ENCODE peak calls at places on chromosome 15, in ten cellular contexts. One of them, this sample, is unnamed.
A peak's percentile ranks its signal among the peaks of the same experiment; 100 is the strongest.

GRCh38 chr15:65796610-65797012 is 4.5 kb upstream of the DENND4A start:
- DNase-seq in GM10248: no peak
- DNase-seq in RWPE1: peak; percentile 81
- DNase-seq in endothelial cell: no peak
- DNase-seq in spleen: no peak
- DNase-seq in ovary: no peak
- DNase-seq in A549: peak; percentile 80
- DNase-seq in GM23338: no peak
- DNase-seq in B cell: no peak
- DNase-seq in heart left ventricle: no peak
- DNase-seq in this sample: no peak

GRCh38 chr15:68729789-68730201 is 90.9 kb downstream of the ANP32A start:
- DNase-seq in B cell: no peak
- DNase-seq in A549: no peak
- DNase-seq in heart left ventricle: peak; percentile 72
- DNase-seq in GM10248: no peak
- DNase-seq in RWPE1: no peak
- DNase-seq in GM23338: no peak
- DNase-seq in endothelial cell: peak; percentile 15
- DNase-seq in ovary: no peak
- DNase-seq in spleen: no peak
- DNase-seq in this sample: no peak

GRCh38 chr15:31365655-31366127 is 39.1 kb downstream of the KLF13 start:
- DNase-seq in A549: no peak
- DNase-seq in spleen: peak; percentile 98
- DNase-seq in GM23338: peak; percentile 92
- DNase-seq in ovary: peak; percentile 82
- DNase-seq in GM10248: peak; percentile 79
- DNase-seq in RWPE1: peak; percentile 70
- DNase-seq in endothelial cell: peak; percentile 59
- DNase-seq in B cell: peak; percentile 68
- DNase-seq in heart left ventricle: peak; percentile 90
- DNase-seq in this sample: no peak

GRCh38 chr15:69304176-69304533 is 5.4 kb downstream of the PAQR5 start:
- DNase-seq in A549: peak; percentile 94
- DNase-seq in ovary: no peak
- DNase-seq in heart left ventricle: no peak
- DNase-seq in GM23338: no peak
- DNase-seq in RWPE1: peak; percentile 65
- DNase-seq in B cell: no peak
- DNase-seq in spleen: no peak
- DNase-seq in GM10248: no peak
- DNase-seq in endothelial cell: no peak
- DNase-seq in this sample: no peak

GRCh38 chr15:32643907-32644445 is 2.5 kb downstream of the SCG5 start:
- DNase-seq in endothelial cell: no peak
- DNase-seq in GM10248: no peak
- DNase-seq in heart left ventricle: no peak
- DNase-seq in ovary: no peak
- DNase-seq in RWPE1: no peak
- DNase-seq in B cell: no peak
- DNase-seq in spleen: no peak
- DNase-seq in A549: no peak
- DNase-seq in GM23338: no peak
- DNase-seq in this sample: no peak

GRCh38 chr15:70271422-70272088 is 173.8 kb upstream of the TLE3 start:
- DNase-seq in ovary: no peak
- DNase-seq in A549: peak; percentile 92
- DNase-seq in GM23338: no peak
- DNase-seq in B cell: no peak
- DNase-seq in endothelial cell: no peak
- DNase-seq in GM10248: no peak
- DNase-seq in RWPE1: peak; percentile 88
- DNase-seq in heart left ventricle: no peak
- DNase-seq in spleen: peak; percentile 23
- DNase-seq in this sample: peak; percentile 64

GRCh38 chr15:25184356-25185155 is 229.8 kb downstream of the SNRPN start:
- DNase-seq in GM23338: no peak
- DNase-seq in RWPE1: no peak
- DNase-seq in B cell: peak; percentile 28
- DNase-seq in GM10248: no peak
- DNase-seq in ovary: no peak
- DNase-seq in heart left ventricle: no peak
- DNase-seq in spleen: peak; percentile 58
- DNase-seq in endothelial cell: no peak
- DNase-seq in A549: no peak
- DNase-seq in this sample: no peak

GRCh38 chr15:47961401-47962090 is 159.2 kb upstream of the SLC24A5 start:
- DNase-seq in spleen: no peak
- DNase-seq in endothelial cell: no peak
- DNase-seq in GM10248: peak; percentile 53
- DNase-seq in A549: no peak
- DNase-seq in RWPE1: no peak
- DNase-seq in B cell: no peak
- DNase-seq in GM23338: no peak
- DNase-seq in ovary: no peak
- DNase-seq in heart left ventricle: no peak
- DNase-seq in this sample: no peak

DNA sequence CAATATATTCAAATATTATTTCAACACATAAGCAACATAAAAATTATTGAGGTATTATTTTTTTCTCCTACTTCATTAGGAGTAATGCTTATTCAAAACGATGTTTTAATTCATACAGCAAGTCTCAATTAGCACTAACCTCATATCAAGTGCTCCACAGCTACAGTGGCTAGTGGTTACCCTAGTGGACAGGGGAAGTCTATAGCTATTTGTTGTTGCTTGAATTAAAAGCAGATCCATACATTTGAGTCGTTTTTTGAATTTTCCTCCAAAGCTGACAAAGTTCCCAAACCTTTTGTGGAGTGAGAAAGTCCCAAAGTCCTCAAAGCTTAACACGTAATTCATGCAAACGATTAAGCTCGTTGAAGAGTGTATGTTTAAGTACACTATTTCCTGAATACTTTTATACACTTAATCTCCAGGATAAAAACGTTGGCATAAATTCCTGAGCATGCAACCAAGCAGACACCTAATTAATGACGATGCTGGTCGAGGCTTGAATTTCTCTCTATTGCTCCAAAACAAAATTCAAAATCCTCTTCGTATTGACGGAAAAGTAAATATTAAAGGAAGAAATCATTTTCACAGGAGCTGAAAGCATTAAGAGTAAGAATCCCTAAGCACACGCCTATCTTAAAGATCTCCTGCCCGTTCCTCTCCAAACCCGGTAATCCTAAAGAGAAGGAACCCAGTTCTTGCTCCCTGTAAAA is 984 bp downstream of the VPS13C start:
- DNase-seq in A549: no peak
- DNase-seq in heart left ventricle: no peak
- DNase-seq in B cell: no peak
- DNase-seq in ovary: no peak
- DNase-seq in RWPE1: no peak
- DNase-seq in GM23338: no peak
- DNase-seq in spleen: no peak
- DNase-seq in endothelial cell: no peak
- DNase-seq in GM10248: no peak
- DNase-seq in this sample: no peak
- TF ChIP-seq CTCF in A549: no peak
- TF ChIP-seq CTCF in heart left ventricle: peak; percentile 14
- TF ChIP-seq CTCF in B cell: no peak
- TF ChIP-seq CTCF in ovary: no peak
- TF ChIP-seq CTCF in RWPE1: peak; percentile 18
- TF ChIP-seq CTCF in GM23338: peak; percentile 20
- TF ChIP-seq CTCF in spleen: peak; percentile 18
- TF ChIP-seq CTCF in endothelial cell: no peak
- TF ChIP-seq CTCF in GM10248: no peak
- TF ChIP-seq CTCF in this sample: no peak

GRCh38 chr15:88258021-88258641 is 1.6 kb upstream of the NTRK3 start:
- DNase-seq in ovary: no peak
- DNase-seq in GM23338: peak; percentile 90
- DNase-seq in B cell: no peak
- DNase-seq in spleen: no peak
- DNase-seq in endothelial cell: peak; percentile 71
- DNase-seq in GM10248: no peak
- DNase-seq in heart left ventricle: no peak
- DNase-seq in RWPE1: no peak
- DNase-seq in A549: peak; percentile 79
- DNase-seq in this sample: no peak
- TF ChIP-seq CTCF in ovary: no peak
- TF ChIP-seq CTCF in GM23338: peak; percentile 85
- TF ChIP-seq CTCF in B cell: no peak
- TF ChIP-seq CTCF in spleen: no peak
- TF ChIP-seq CTCF in endothelial cell: peak; percentile 73
- TF ChIP-seq CTCF in GM10248: peak; percentile 6
- TF ChIP-seq CTCF in heart left ventricle: peak; percentile 39
- TF ChIP-seq CTCF in RWPE1: no peak
- TF ChIP-seq CTCF in A549: peak; percentile 45
- TF ChIP-seq CTCF in this sample: no peak

GRCh38 chr15:52805351-52806283 is 15.5 kb upstream of the ONECUT1 start:
- DNase-seq in GM10248: no peak
- DNase-seq in B cell: no peak
- DNase-seq in A549: no peak
- DNase-seq in RWPE1: no peak
- DNase-seq in heart left ventricle: no peak
- DNase-seq in GM23338: peak; percentile 88
- DNase-seq in spleen: peak; percentile 74
- DNase-seq in ovary: no peak
- DNase-seq in endothelial cell: peak; percentile 23
- DNase-seq in this sample: no peak
- TF ChIP-seq CTCF in GM10248: no peak
- TF ChIP-seq CTCF in B cell: peak; percentile 43
- TF ChIP-seq CTCF in A549: no peak
- TF ChIP-seq CTCF in RWPE1: no peak
- TF ChIP-seq CTCF in heart left ventricle: peak; percentile 10
- TF ChIP-seq CTCF in GM23338: peak; percentile 42
- TF ChIP-seq CTCF in spleen: no peak
- TF ChIP-seq CTCF in ovary: no peak
- TF ChIP-seq CTCF in endothelial cell: no peak
- TF ChIP-seq CTCF in this sample: no peak

GRCh38 chr15:29821416-29822099 is 710 bp downstream of the TJP1 start:
- DNase-seq in ovary: peak; percentile 69
- DNase-seq in endothelial cell: peak; percentile 75
- DNase-seq in RWPE1: peak; percentile 77
- DNase-seq in B cell: no peak
- DNase-seq in GM10248: peak; percentile 34
- DNase-seq in spleen: no peak
- DNase-seq in A549: peak; percentile 89
- DNase-seq in GM23338: peak; percentile 92
- DNase-seq in heart left ventricle: peak; percentile 81
- DNase-seq in this sample: peak; percentile 63
- TF ChIP-seq CTCF in ovary: no peak
- TF ChIP-seq CTCF in endothelial cell: no peak
- TF ChIP-seq CTCF in RWPE1: peak; percentile 37
- TF ChIP-seq CTCF in B cell: no peak
- TF ChIP-seq CTCF in GM10248: no peak
- TF ChIP-seq CTCF in spleen: no peak
- TF ChIP-seq CTCF in A549: no peak
- TF ChIP-seq CTCF in GM23338: no peak
- TF ChIP-seq CTCF in heart left ventricle: peak; percentile 46
- TF ChIP-seq CTCF in this sample: no peak

GRCh38 chr15:44370830-44371229 is 56.6 kb upstream of the CTDSPL2 start:
- DNase-seq in A549: peak; percentile 4
- DNase-seq in GM10248: peak; percentile 38
- DNase-seq in spleen: no peak
- DNase-seq in B cell: no peak
- DNase-seq in ovary: no peak
- DNase-seq in endothelial cell: no peak
- DNase-seq in RWPE1: no peak
- DNase-seq in GM23338: peak; percentile 49
- DNase-seq in heart left ventricle: no peak
- DNase-seq in this sample: no peak
- TF ChIP-seq CTCF in A549: no peak
- TF ChIP-seq CTCF in GM10248: no peak
- TF ChIP-seq CTCF in spleen: no peak
- TF ChIP-seq CTCF in B cell: no peak
- TF ChIP-seq CTCF in ovary: no peak
- TF ChIP-seq CTCF in endothelial cell: no peak
- TF ChIP-seq CTCF in RWPE1: no peak
- TF ChIP-seq CTCF in GM23338: peak; percentile 27
- TF ChIP-seq CTCF in heart left ventricle: no peak
- TF ChIP-seq CTCF in this sample: no peak